ENCODE peak calls at places on chromosomes 13 and 19, in five cellular contexts. F is NT2/D1, Y is dermis microvascular lymphatic vessel endothelial cell, P is tibial nerve, N is AG20443. Q is an unnamed sample.

GRCh38 chr19:28859811-28860210 is 353.1 kb downstream of the UQCRFS1 start:
- DNase-seq in F (no peak), Y (no peak), P (no peak), N (no peak), Q (no peak)

GRCh38 chr19:13974073-13974472 is 21.8 kb downstream of the DCAF15 start:
- DNase-seq in F (no peak), Y (no peak), P (no peak), N (peak), Q (no peak)

GRCh38 chr13:99014391-99014988 is 36.6 kb upstream of the DOCK9 start:
- DNase-seq in F (no peak), Y (no peak), P (no peak), N (no peak), Q (no peak)

GRCh38 chr13:48500652-48501197 is 32.2 kb downstream of the RCBTB2 start:
- DNase-seq in F (no peak), Y (no peak), P (no peak), N (peak), Q (peak)

GRCh38 chr13:30846844-30847243 is 59.2 kb upstream of the MEDAG start:
- DNase-seq in F (no peak), Y (no peak), P (no peak), N (no peak), Q (no peak)

GRCh38 chr19:12938536-12939291 is at the start of gene CALR:
- DNase-seq in F (no peak), Y (no peak), P (no peak), N (peak), Q (no peak)

GRCh38 chr19:44872661-44873060 is 18.4 kb upstream of the TOMM40 start:
- DNase-seq in F (no peak), Y (no peak), P (no peak), N (no peak), Q (no peak)

GRCh38 chr13:114200673-114201005 is 21.6 kb downstream of the CFAP97D2 start:
- DNase-seq in F (no peak), Y (no peak), P (no peak), N (no peak), Q (no peak)

GRCh38 chr13:74026753-74027152 is 107.5 kb downstream of the KLF12 start:
- DNase-seq in F (peak), Y (no peak), P (no peak), N (no peak), Q (no peak)

GRCh38 chr19:4445963-4446668 is 11.5 kb downstream of the UBXN6 start:
- DNase-seq in F (no peak), Y (no peak), P (no peak), N (no peak), Q (no peak)

GRCh38 chr13:37716796-37717195 is 118.2 kb upstream of the POSTN start:
- DNase-seq in F (no peak), Y (no peak), P (no peak), N (no peak), Q (no peak)

GRCh38 chr13:71751074-71751473 is 115.9 kb downstream of the DACH1 start:
- DNase-seq in F (no peak), Y (no peak), P (no peak), N (no peak), Q (peak)

GRCh38 chr13:36858285-36858684 is 39.3 kb downstream of the RFXAP start:
- DNase-seq in F (peak), Y (peak), P (peak), N (peak), Q (peak)

GRCh38 chr13:114027826-114028225 is 54.0 kb upstream of the C13orf46 start:
- DNase-seq in F (no peak), Y (no peak), P (no peak), N (no peak), Q (no peak)

GRCh38 chr19:35513975-35514809 is 743 bp upstream of the DMKN start:
- DNase-seq in F (no peak), Y (no peak), P (no peak), N (peak), Q (no peak)

GRCh38 chr13:26881154-26881553 is 120.6 kb upstream of the GPR12 start:
- DNase-seq in F (no peak), Y (peak), P (no peak), N (no peak), Q (no peak)

GRCh38 chr19:38980583-38981374 is 5.2 kb upstream of the FBXO17 start:
- DNase-seq in F (no peak), Y (no peak), P (no peak), N (no peak), Q (no peak)

GRCh38 chr19:6774821-6775707 is 2.6 kb downstream of the VAV1 start:
- DNase-seq in F (no peak), Y (no peak), P (no peak), N (no peak), Q (no peak)